ENCODE peak calls at places on chromosomes 13 and 19, in six cellular contexts. O is AG04450; F is stimulated activated CD4-positive, alpha-beta T cell treated with anti-CD3 and anti-CD28 coated beads, Interleukin-12 subunit alpha, Interleukin-12 subunit beta, amount 100 ng/mL, for 4 hours; R is small intestine; M is activated CD8-positive, alpha-beta memory T cell treated with anti-CD3 and anti-CD28 coated beads for 4 hours; U is NCI-H774. A is an unnamed sample.

GRCh38 chr13:40578055-40578454 is 88.4 kb downstream of the FOXO1 start:
- DNase-seq in U (no peak), R (no peak), M (no peak), F (no peak), O (no peak), A (no peak)

GRCh38 chr13:46386996-46387851 is at the start of gene RUBCNL:
- DNase-seq in F (peak), R (peak), O (no peak), M (no peak), U (no peak), A (no peak)

GRCh38 chr13:24511824-24512207 is 762 bp downstream of the PARP4 start:
- DNase-seq in F (no peak), R (no peak), U (no peak), O (no peak), M (no peak), A (no peak)

GRCh38 chr13:45928843-45929242 is 77.3 kb upstream of the SIAH3 start:
- DNase-seq in O (no peak), M (no peak), F (no peak), R (peak), U (no peak), A (no peak)

GRCh38 chr13:84606616-84607015 is 724.3 kb upstream of the SLITRK1 start:
- DNase-seq in U (no peak), F (no peak), M (no peak), O (no peak), R (no peak), A (no peak)

GRCh38 chr19:12913871-12914690 is 5.0 kb downstream of the SYCE2 start:
- DNase-seq in F (no peak), U (no peak), O (no peak), R (peak), M (no peak), A (no peak)

GRCh38 chr19:51460164-51460992 is 2.1 kb upstream of the SIGLEC8 start:
- DNase-seq in U (peak), R (no peak), F (no peak), M (no peak), O (no peak), A (peak)

GRCh38 chr13:113437408-113438010 is 15.8 kb downstream of the ADPRHL1 start:
- DNase-seq in O (no peak), R (no peak), U (peak), M (no peak), F (no peak), A (no peak)

A was measured in LHCN-M2.